ENCODE peak calls at places on chromosomes 5 and 9, in six cellular contexts. J is hepatocyte, Z is astrocyte, D is GM23338, N is neural progenitor cell, E is fibroblast of lung. C is an unnamed sample.
A peak's percentile ranks its signal among the peaks of the same experiment; 100 is the strongest.

GRCh38 chr9:135531096-135531495 is 9.9 kb downstream of the LCN1 start:
- DNase-seq in Z (no peak), J (no peak), D (no peak), E (no peak), N (no peak), C (no peak)

GRCh38 chr9:29439961-29440360 is 1866.7 kb upstream of the C9orf72 start:
- DNase-seq in D (no peak), E (peak; percentile 1), J (peak; percentile 16), N (no peak), Z (peak; percentile 13), C (peak; percentile 93)

GRCh38 chr9:112203536-112203935 is 28.4 kb upstream of the SUSD1 start:
- DNase-seq in J (no peak), N (no peak), D (no peak), Z (peak; percentile 73), E (peak; percentile 37), C (peak; percentile 33)

GRCh38 chr5:170296036-170296934 is 1.3 kb downstream of the LCP2 start:
- DNase-seq in E (no peak), Z (no peak), D (no peak), N (no peak), J (no peak), C (no peak)

GRCh38 chr5:120093178-120093577 is 370.9 kb upstream of the PRR16 start:
- DNase-seq in N (peak; percentile 2), D (peak; percentile 51), Z (no peak), E (no peak), J (no peak), C (no peak)

GRCh38 chr5:64166201-64166959 is 737 bp downstream of the RNF180 start:
- DNase-seq in N (peak; percentile 49), E (no peak), D (peak; percentile 52), Z (no peak), J (no peak), C (peak; percentile 34)

GRCh38 chr5:175572922-175573321 is 84.9 kb upstream of the HRH2 start:
- DNase-seq in J (peak; percentile 64), E (no peak), D (no peak), N (no peak), Z (peak; percentile 77), C (no peak)

GRCh38 chr9:131839281-131840084 is 99.6 kb upstream of the RAPGEF1 start:
- DNase-seq in Z (peak; percentile 73), E (peak; percentile 51), D (no peak), J (no peak), N (no peak), C (peak; percentile 74)

GRCh38 chr5:511476-511875 is 12.8 kb downstream of the SLC9A3 start:
- DNase-seq in Z (no peak), D (no peak), N (no peak), J (no peak), E (no peak), C (no peak)

GRCh38 chr5:5011151-5011550 is 129.0 kb upstream of the ADAMTS16 start:
- DNase-seq in E (no peak), Z (no peak), J (no peak), N (no peak), D (no peak), C (no peak)

GRCh38 chr5:156103116-156103860 is 223.7 kb upstream of the SGCD start:
- DNase-seq in J (no peak), E (no peak), Z (peak; percentile 42), D (no peak), N (no peak), C (no peak)

GRCh38 chr5:444226-444625 is 1.2 kb downstream of the EXOC3 start:
- DNase-seq in Z (no peak), D (no peak), J (no peak), E (no peak), N (no peak), C (no peak)

GRCh38 chr9:94905606-94906005 is 179.1 kb downstream of the AOPEP start:
- DNase-seq in D (no peak), Z (no peak), J (no peak), E (no peak), N (no peak), C (no peak)

GRCh38 chr5:91383956-91384300 is 811 bp upstream of the ARRDC3 start:
- DNase-seq in Z (no peak), J (peak; percentile 39), D (peak; percentile 38), N (peak; percentile 45), E (no peak), C (no peak)

DNA sequence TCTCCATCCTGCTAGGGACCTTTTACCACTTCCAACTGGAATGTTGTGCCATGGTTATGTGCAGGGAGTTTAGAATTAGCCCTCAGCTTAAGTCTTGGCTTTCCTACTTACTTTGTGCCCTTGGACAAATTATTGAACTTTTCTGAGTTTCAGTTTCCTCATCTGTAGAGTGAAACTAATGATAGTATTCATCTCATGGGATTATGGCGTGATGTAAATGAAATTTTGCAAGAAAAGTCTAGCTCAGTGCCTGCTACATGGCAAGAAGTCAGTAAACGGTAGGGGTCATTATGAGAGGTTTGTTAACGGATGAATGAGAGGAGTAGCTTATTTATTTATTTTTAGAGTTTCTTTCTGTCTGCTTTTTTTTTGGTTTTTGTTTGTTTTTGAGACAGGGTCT is 1.8 kb downstream of the MVB12B start:
- DNase-seq in E (no peak), J (no peak), D (no peak), Z (no peak), N (no peak), C (no peak)
- H3K4me3 ChIP-seq in E (no peak overlapping the region), J (no peak overlapping the region), D (no peak overlapping the region), Z (no peak overlapping the region), N (no peak overlapping the region), C (no peak overlapping the region)

GRCh38 chr5:2177244-2177643 is 294.5 kb upstream of the IRX4 start:
- DNase-seq in J (no peak), N (no peak), E (no peak), Z (no peak), D (no peak), C (no peak)

GRCh38 chr5:2175041-2175440 is 292.3 kb upstream of the IRX4 start:
- DNase-seq in D (no peak), J (no peak), E (no peak), N (no peak), Z (no peak), C (no peak)

GRCh38 chr5:2174572-2174971 is 291.8 kb upstream of the IRX4 start:
- DNase-seq in Z (no peak), J (no peak), D (no peak), E (no peak), N (no peak), C (no peak)

GRCh38 chr5:2176581-2176980 is 293.9 kb upstream of the IRX4 start:
- DNase-seq in Z (no peak), J (no peak), D (no peak), N (no peak), E (no peak), C (peak; percentile 32)

DNA sequence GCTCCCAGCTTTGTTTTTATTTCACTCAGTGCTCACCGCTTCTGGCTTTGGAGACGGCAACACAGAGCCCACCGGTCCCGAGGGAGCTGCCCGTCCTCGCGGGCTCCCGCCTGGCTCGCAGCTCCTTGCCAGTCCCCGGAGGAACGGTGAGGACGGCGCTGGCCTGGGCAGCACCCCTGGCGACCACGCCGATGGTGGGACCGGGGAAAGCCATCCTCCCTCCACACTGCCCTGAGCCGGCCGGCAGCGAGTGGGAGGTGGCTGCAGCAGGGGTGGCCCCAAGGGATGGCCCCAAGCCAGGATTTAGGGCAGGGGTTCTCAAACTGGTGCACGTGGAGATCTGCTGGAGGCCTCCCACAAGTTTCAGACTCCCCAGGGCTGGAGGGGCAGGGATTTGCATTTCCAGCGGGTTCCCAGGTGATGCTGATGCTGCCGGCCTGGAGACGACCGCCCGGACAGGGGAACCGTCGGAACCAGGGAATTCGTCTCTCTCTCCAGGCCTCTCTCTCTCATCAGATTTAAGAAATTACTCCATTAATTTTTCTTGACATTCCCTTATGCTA is 293.2 kb upstream of the IRX4 start:
- DNase-seq in J (no peak), N (no peak), D (no peak), Z (no peak), E (no peak), C (no peak)
- TF ChIP-seq EZH2 in J (no peak), N (no peak), D (no peak), Z (no peak), E (no peak), C (no peak)

GRCh38 chr9:10613413-10613812 is 611 bp upstream of the PTPRD start:
- DNase-seq in E (no peak), N (no peak), D (peak; percentile 31), J (peak; percentile 8), Z (no peak), C (no peak)
- H3K4me3 ChIP-seq in E (no peak overlapping the region), N (peak overlapping the region; percentile 91), D (peak overlapping the region; percentile 72), J (peak overlapping the region; percentile 93), Z (peak overlapping the region; percentile 60), C (peak overlapping the region; percentile 67)

DNA sequence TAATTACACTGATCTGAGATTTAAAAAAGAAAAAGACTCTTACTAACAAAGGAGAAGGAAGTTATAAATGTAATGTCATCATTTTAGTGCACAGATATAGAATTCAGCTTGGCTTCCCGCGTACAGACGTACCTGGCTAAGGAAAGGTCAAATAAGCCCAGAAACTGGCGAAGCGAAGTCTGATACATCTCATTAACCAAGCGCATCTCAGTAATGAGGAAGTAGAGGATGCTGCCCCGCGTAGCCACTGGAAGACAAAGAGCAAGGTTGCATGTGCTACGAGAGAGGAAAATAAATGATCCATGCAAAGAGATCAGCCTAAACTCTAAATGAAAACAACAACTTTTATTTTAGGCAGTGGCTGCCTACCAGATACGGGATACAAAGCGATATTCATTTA is 208.8 kb downstream of the DNAH5 start:
- DNase-seq in Z (no peak), D (peak; percentile 1), J (no peak), N (no peak), E (no peak), C (no peak)
- TF ChIP-seq EZH2 in Z (no peak), D (no peak), J (no peak), N (no peak), E (no peak), C (no peak)

GRCh38 chr5:54883374-54884194 is 101.8 kb downstream of the ESM1 start:
- DNase-seq in Z (peak; percentile 66), J (peak; percentile 79), D (peak; percentile 90), N (peak; percentile 74), E (peak; percentile 56), C (no peak)
- H3K4me3 ChIP-seq in Z (peak overlapping the region; percentile 51), J (peak overlapping the region; percentile 8), D (peak overlapping the region; percentile 70), N (peak overlapping the region; percentile 66), E (peak overlapping the region; percentile 65), C (no peak overlapping the region)

DNA sequence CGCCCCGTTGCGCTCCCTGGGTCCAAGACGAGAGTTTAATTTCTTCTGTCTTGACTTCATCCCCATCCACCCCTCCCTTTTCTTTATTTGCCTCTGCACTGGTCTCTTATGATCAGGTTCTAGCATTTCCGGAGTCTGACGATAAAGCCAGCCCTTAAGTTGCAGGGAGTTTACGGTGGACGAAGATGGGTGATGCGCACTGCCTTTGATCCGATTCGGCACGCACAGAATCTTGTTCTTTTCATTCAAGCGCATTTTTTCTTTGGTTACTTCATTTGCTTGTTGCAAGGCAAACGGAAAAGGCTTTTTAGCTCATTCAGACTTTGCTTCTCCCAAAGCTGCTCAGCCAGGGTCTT is 490 bp upstream of the MCTP1 start:
- DNase-seq in N (peak; percentile 53), Z (peak; percentile 8), D (peak; percentile 45), J (no peak), E (peak; percentile 9), C (no peak)
- TF ChIP-seq EZH2 in N (no peak), Z (no peak), D (peak; percentile 59), J (no peak), E (peak; percentile 70), C (no peak)